ENCODE peak calls at places on chromosomes 6 and 20, in nine cellular contexts. One of them, this sample, is unnamed. For H3K4me1, the result is how much of the 10 kb centered on the place peaks cover.

GRCh38 chr6:148926478-148926877 is 179.6 kb downstream of the UST start:
- DNase-seq in right lobe of liver: no peak
- DNase-seq in upper lobe of right lung: no peak
- DNase-seq in pancreas: no peak
- DNase-seq in cardiac muscle cell: no peak
- DNase-seq in left ventricle myocardium inferior: no peak
- DNase-seq in GM23338: no peak
- DNase-seq in suprapubic skin: no peak
- DNase-seq in A673: no peak
- DNase-seq in this sample: no peak

GRCh38 chr6:141988954-141989705 is 143.6 kb upstream of the GJE1 start:
- DNase-seq in right lobe of liver: peak
- DNase-seq in upper lobe of right lung: no peak
- DNase-seq in left ventricle myocardium inferior: no peak
- DNase-seq in cardiac muscle cell: peak
- DNase-seq in suprapubic skin: no peak
- DNase-seq in GM23338: peak
- DNase-seq in A673: peak
- DNase-seq in pancreas: no peak
- DNase-seq in this sample: no peak

GRCh38 chr6:24721461-24722215 is 2.7 kb upstream of the C6orf62 start:
- DNase-seq in left ventricle myocardium inferior: peak
- DNase-seq in suprapubic skin: no peak
- DNase-seq in GM23338: no peak
- DNase-seq in right lobe of liver: peak
- DNase-seq in upper lobe of right lung: no peak
- DNase-seq in cardiac muscle cell: no peak
- DNase-seq in A673: no peak
- DNase-seq in pancreas: peak
- DNase-seq in this sample: no peak

GRCh38 chr6:4672772-4673171 is 103.4 kb upstream of the CDYL start:
- DNase-seq in GM23338: no peak
- DNase-seq in upper lobe of right lung: no peak
- DNase-seq in A673: no peak
- DNase-seq in left ventricle myocardium inferior: no peak
- DNase-seq in cardiac muscle cell: peak
- DNase-seq in right lobe of liver: no peak
- DNase-seq in pancreas: no peak
- DNase-seq in suprapubic skin: no peak
- DNase-seq in this sample: no peak

GRCh38 chr6:36847152-36847551 is 7.9 kb upstream of the CPNE5 start:
- DNase-seq in suprapubic skin: no peak
- DNase-seq in pancreas: no peak
- DNase-seq in cardiac muscle cell: no peak
- DNase-seq in upper lobe of right lung: no peak
- DNase-seq in right lobe of liver: no peak
- DNase-seq in left ventricle myocardium inferior: no peak
- DNase-seq in GM23338: no peak
- DNase-seq in A673: no peak
- DNase-seq in this sample: no peak

GRCh38 chr6:39424831-39425230 is 102.3 kb upstream of the KCNK16 start:
- DNase-seq in suprapubic skin: no peak
- DNase-seq in right lobe of liver: no peak
- DNase-seq in left ventricle myocardium inferior: no peak
- DNase-seq in upper lobe of right lung: no peak
- DNase-seq in pancreas: no peak
- DNase-seq in GM23338: no peak
- DNase-seq in cardiac muscle cell: no peak
- DNase-seq in A673: no peak
- DNase-seq in this sample: no peak

GRCh38 chr6:155301867-155302266 is 12.4 kb downstream of the TFB1M start:
- DNase-seq in right lobe of liver: no peak
- DNase-seq in GM23338: peak
- DNase-seq in left ventricle myocardium inferior: no peak
- DNase-seq in upper lobe of right lung: no peak
- DNase-seq in pancreas: no peak
- DNase-seq in cardiac muscle cell: peak
- DNase-seq in suprapubic skin: no peak
- DNase-seq in A673: peak
- DNase-seq in this sample: no peak

GRCh38 chr6:83518946-83519489 is 6.7 kb downstream of the PRSS35 start:
- DNase-seq in GM23338: peak
- DNase-seq in suprapubic skin: no peak
- DNase-seq in pancreas: no peak
- DNase-seq in cardiac muscle cell: peak
- DNase-seq in right lobe of liver: no peak
- DNase-seq in A673: peak
- DNase-seq in upper lobe of right lung: no peak
- DNase-seq in left ventricle myocardium inferior: no peak
- DNase-seq in this sample: no peak

GRCh38 chr6:14316911-14317535 is 199.5 kb downstream of the CD83 start:
- DNase-seq in upper lobe of right lung: peak
- DNase-seq in GM23338: peak
- DNase-seq in cardiac muscle cell: no peak
- DNase-seq in left ventricle myocardium inferior: no peak
- DNase-seq in suprapubic skin: no peak
- DNase-seq in right lobe of liver: peak
- DNase-seq in A673: no peak
- DNase-seq in pancreas: peak
- DNase-seq in this sample: no peak

GRCh38 chr20:45727044-45727443 is 4.9 kb downstream of the SPINT4 start:
- DNase-seq in suprapubic skin: no peak
- DNase-seq in pancreas: no peak
- DNase-seq in A673: no peak
- DNase-seq in upper lobe of right lung: no peak
- DNase-seq in GM23338: no peak
- DNase-seq in left ventricle myocardium inferior: no peak
- DNase-seq in right lobe of liver: no peak
- DNase-seq in cardiac muscle cell: peak
- DNase-seq in this sample: no peak

GRCh38 chr6:4280721-4281120 is 145.3 kb upstream of the ECI2 start:
- DNase-seq in upper lobe of right lung: no peak
- DNase-seq in pancreas: no peak
- DNase-seq in cardiac muscle cell: peak
- DNase-seq in suprapubic skin: no peak
- DNase-seq in right lobe of liver: no peak
- DNase-seq in A673: peak
- DNase-seq in GM23338: no peak
- DNase-seq in left ventricle myocardium inferior: no peak
- DNase-seq in this sample: peak

GRCh38 chr6:136607204-136607931 is 57.1 kb upstream of the MAP7 start:
- DNase-seq in left ventricle myocardium inferior: no peak
- DNase-seq in A673: no peak
- DNase-seq in cardiac muscle cell: no peak
- DNase-seq in upper lobe of right lung: no peak
- DNase-seq in right lobe of liver: no peak
- DNase-seq in GM23338: no peak
- DNase-seq in suprapubic skin: no peak
- DNase-seq in pancreas: no peak
- DNase-seq in this sample: no peak

GRCh38 chr20:4112490-4113420 is 97.4 kb upstream of the RNF24 start:
- DNase-seq in upper lobe of right lung: peak
- DNase-seq in A673: peak
- DNase-seq in GM23338: no peak
- DNase-seq in pancreas: no peak
- DNase-seq in cardiac muscle cell: peak
- DNase-seq in left ventricle myocardium inferior: peak
- DNase-seq in right lobe of liver: peak
- DNase-seq in suprapubic skin: no peak
- DNase-seq in this sample: no peak

GRCh38 chr6:33843086-33843695 is 39.4 kb upstream of the MLN start:
- DNase-seq in GM23338: no peak
- DNase-seq in cardiac muscle cell: no peak
- DNase-seq in right lobe of liver: no peak
- DNase-seq in upper lobe of right lung: no peak
- DNase-seq in left ventricle myocardium inferior: no peak
- DNase-seq in suprapubic skin: no peak
- DNase-seq in A673: no peak
- DNase-seq in pancreas: no peak
- DNase-seq in this sample: no peak

GRCh38 chr6:18053555-18054445 is 66.4 kb upstream of the KIF13A start:
- DNase-seq in upper lobe of right lung: no peak
- DNase-seq in GM23338: no peak
- DNase-seq in left ventricle myocardium inferior: no peak
- DNase-seq in pancreas: no peak
- DNase-seq in right lobe of liver: no peak
- DNase-seq in cardiac muscle cell: no peak
- DNase-seq in suprapubic skin: no peak
- DNase-seq in A673: no peak
- DNase-seq in this sample: no peak

DNA sequence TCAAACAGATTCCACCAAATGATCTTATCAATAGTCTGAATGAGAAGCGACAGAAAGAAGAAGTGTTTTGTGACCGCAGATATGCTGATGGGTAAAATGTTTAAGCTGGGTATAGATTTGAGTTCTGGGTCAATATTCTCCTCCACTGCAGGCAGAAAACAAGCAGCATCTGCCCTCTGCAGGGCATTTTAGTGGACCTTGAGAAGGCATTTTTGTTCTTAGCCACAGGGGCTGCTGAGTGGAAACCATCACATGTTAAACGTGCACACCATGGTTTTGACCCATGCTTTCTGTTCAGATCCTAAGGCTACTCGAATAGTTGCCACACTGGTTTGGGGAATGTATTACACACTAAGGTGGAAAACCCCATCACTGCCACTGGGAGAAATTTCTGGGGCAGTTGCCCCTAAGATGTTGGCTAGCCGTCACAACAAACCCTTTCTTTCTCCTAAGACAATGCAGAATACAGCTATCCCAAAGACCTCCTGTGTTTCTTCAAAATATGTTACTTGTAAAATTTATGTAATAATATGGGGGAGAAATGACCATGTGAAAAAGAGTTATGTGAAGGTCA is 5.5 kb downstream of the POU3F2 start:
- DNase-seq in A673: peak
- DNase-seq in pancreas: no peak
- DNase-seq in cardiac muscle cell: peak
- DNase-seq in left ventricle myocardium inferior: no peak
- DNase-seq in GM23338: peak
- DNase-seq in suprapubic skin: no peak
- DNase-seq in upper lobe of right lung: no peak
- DNase-seq in right lobe of liver: no peak
- DNase-seq in this sample: no peak
- TF ChIP-seq CTCF in A673: peak
- TF ChIP-seq CTCF in pancreas: no peak
- TF ChIP-seq CTCF in cardiac muscle cell: peak
- TF ChIP-seq CTCF in left ventricle myocardium inferior: no peak
- TF ChIP-seq CTCF in GM23338: peak
- TF ChIP-seq CTCF in suprapubic skin: no peak
- TF ChIP-seq CTCF in upper lobe of right lung: no peak
- TF ChIP-seq CTCF in right lobe of liver: peak
- TF ChIP-seq CTCF in this sample: peak

GRCh38 chr20:17749628-17749978 is 49.8 kb downstream of the BANF2 start:
- DNase-seq in left ventricle myocardium inferior: no peak
- DNase-seq in suprapubic skin: no peak
- DNase-seq in cardiac muscle cell: no peak
- DNase-seq in right lobe of liver: no peak
- DNase-seq in GM23338: no peak
- DNase-seq in A673: no peak
- DNase-seq in pancreas: no peak
- DNase-seq in upper lobe of right lung: no peak
- DNase-seq in this sample: no peak

GRCh38 chr20:17748279-17748678 is 48.5 kb downstream of the BANF2 start:
- DNase-seq in right lobe of liver: no peak
- DNase-seq in GM23338: no peak
- DNase-seq in A673: no peak
- DNase-seq in suprapubic skin: no peak
- DNase-seq in upper lobe of right lung: no peak
- DNase-seq in left ventricle myocardium inferior: no peak
- DNase-seq in cardiac muscle cell: no peak
- DNase-seq in pancreas: no peak
- DNase-seq in this sample: no peak

GRCh38 chr20:17750722-17751045 is 50.9 kb downstream of the BANF2 start:
- DNase-seq in right lobe of liver: no peak
- DNase-seq in suprapubic skin: no peak
- DNase-seq in GM23338: no peak
- DNase-seq in cardiac muscle cell: no peak
- DNase-seq in A673: no peak
- DNase-seq in upper lobe of right lung: no peak
- DNase-seq in left ventricle myocardium inferior: no peak
- DNase-seq in pancreas: no peak
- DNase-seq in this sample: no peak

GRCh38 chr20:17751640-17752039 is 51.9 kb downstream of the BANF2 start:
- DNase-seq in upper lobe of right lung: no peak
- DNase-seq in left ventricle myocardium inferior: no peak
- DNase-seq in suprapubic skin: no peak
- DNase-seq in right lobe of liver: no peak
- DNase-seq in pancreas: no peak
- DNase-seq in A673: no peak
- DNase-seq in cardiac muscle cell: no peak
- DNase-seq in GM23338: no peak
- DNase-seq in this sample: no peak

GRCh38 chr20:17749979-17750721 is 50.4 kb downstream of the BANF2 start:
- DNase-seq in cardiac muscle cell: peak
- DNase-seq in GM23338: no peak
- DNase-seq in pancreas: no peak
- DNase-seq in right lobe of liver: peak
- DNase-seq in suprapubic skin: peak
- DNase-seq in left ventricle myocardium inferior: peak
- DNase-seq in A673: no peak
- DNase-seq in upper lobe of right lung: peak
- DNase-seq in this sample: no peak
- H3K4me3 ChIP-seq in cardiac muscle cell: no peak
- H3K4me3 ChIP-seq in GM23338: no peak
- H3K4me3 ChIP-seq in pancreas: no peak
- H3K4me3 ChIP-seq in right lobe of liver: no peak
- H3K4me3 ChIP-seq in suprapubic skin: no peak
- H3K4me3 ChIP-seq in left ventricle myocardium inferior: no peak
- H3K4me3 ChIP-seq in A673: no peak
- H3K4me3 ChIP-seq in upper lobe of right lung: no peak
- H3K4me3 ChIP-seq in this sample: no peak

GRCh38 chr20:32509639-32510066 is 75.5 kb downstream of the NOL4L start:
- DNase-seq in right lobe of liver: no peak
- DNase-seq in pancreas: no peak
- DNase-seq in left ventricle myocardium inferior: no peak
- DNase-seq in cardiac muscle cell: no peak
- DNase-seq in GM23338: no peak
- DNase-seq in upper lobe of right lung: no peak
- DNase-seq in suprapubic skin: no peak
- DNase-seq in A673: no peak
- DNase-seq in this sample: peak
- H3K4me1 ChIP-seq in right lobe of liver: under half
- H3K4me1 ChIP-seq in pancreas: under half
- H3K4me1 ChIP-seq in left ventricle myocardium inferior: under half
- H3K4me1 ChIP-seq in cardiac muscle cell: under half
- H3K4me1 ChIP-seq in GM23338: under half
- H3K4me1 ChIP-seq in upper lobe of right lung: under half
- H3K4me1 ChIP-seq in suprapubic skin: under half
- H3K4me1 ChIP-seq in A673: under half
- H3K4me1 ChIP-seq in this sample: under half

GRCh38 chr6:88605271-88605670 is 358.1 kb downstream of the RNGTT start:
- DNase-seq in pancreas: no peak
- DNase-seq in suprapubic skin: no peak
- DNase-seq in right lobe of liver: no peak
- DNase-seq in GM23338: no peak
- DNase-seq in left ventricle myocardium inferior: no peak
- DNase-seq in cardiac muscle cell: no peak
- DNase-seq in A673: no peak
- DNase-seq in upper lobe of right lung: no peak
- DNase-seq in this sample: no peak

GRCh38 chr6:88596801-88597200 is 366.6 kb downstream of the RNGTT start:
- DNase-seq in A673: no peak
- DNase-seq in left ventricle myocardium inferior: no peak
- DNase-seq in pancreas: no peak
- DNase-seq in GM23338: no peak
- DNase-seq in cardiac muscle cell: no peak
- DNase-seq in upper lobe of right lung: peak
- DNase-seq in right lobe of liver: no peak
- DNase-seq in suprapubic skin: no peak
- DNase-seq in this sample: no peak

GRCh38 chr6:88599561-88599960 is 363.9 kb downstream of the RNGTT start:
- DNase-seq in left ventricle myocardium inferior: no peak
- DNase-seq in right lobe of liver: no peak
- DNase-seq in GM23338: peak
- DNase-seq in A673: no peak
- DNase-seq in pancreas: no peak
- DNase-seq in suprapubic skin: no peak
- DNase-seq in cardiac muscle cell: no peak
- DNase-seq in upper lobe of right lung: no peak
- DNase-seq in this sample: no peak
- TF ChIP-seq CTCF in left ventricle myocardium inferior: no peak
- TF ChIP-seq CTCF in right lobe of liver: no peak
- TF ChIP-seq CTCF in GM23338: peak
- TF ChIP-seq CTCF in A673: no peak
- TF ChIP-seq CTCF in pancreas: no peak
- TF ChIP-seq CTCF in suprapubic skin: no peak
- TF ChIP-seq CTCF in cardiac muscle cell: no peak
- TF ChIP-seq CTCF in upper lobe of right lung: no peak
- TF ChIP-seq CTCF in this sample: no peak

This sample was measured in RWPE2.